ENCODE peak calls at places on chromosomes 6 and 20, in eight cellular contexts. O is SK-N-SH, R is endothelial cell of umbilical vein, I is HCT116, T is K562, L is esophagus muscularis mucosa, U is transverse colon, F is breast epithelium. M is an unnamed sample.

GRCh38 chr6:133916650-133917151 is 27.8 kb downstream of the TCF21 start:
- DNase-seq in I (peak; percentile 85), F (peak; percentile 62), T (peak; percentile 68), L (peak; percentile 97), U (peak; percentile 90), R (peak; percentile 83), O (peak; percentile 60), M (peak; percentile 40)

GRCh38 chr20:50663095-50663821 is 28.1 kb downstream of the RIPOR3 start:
- DNase-seq in L (no peak), O (peak; percentile 56), R (no peak), I (peak; percentile 36), T (no peak), U (no peak), F (peak; percentile 75), M (no peak)

GRCh38 chr6:91565207-91565606 is 978.3 kb upstream of the MAP3K7 start:
- DNase-seq in R (no peak), I (no peak), T (no peak), F (no peak), O (no peak), L (no peak), U (no peak), M (no peak)

GRCh38 chr6:35415065-35415880 is 36.9 kb upstream of the FANCE start:
- DNase-seq in U (peak; percentile 72), F (peak; percentile 69), L (no peak), R (peak; percentile 44), I (no peak), T (peak; percentile 69), O (peak; percentile 63), M (no peak)

GRCh38 chr6:1255646-1256365 is 56.1 kb upstream of the FOXQ1 start:
- DNase-seq in L (no peak), F (no peak), T (no peak), U (no peak), R (no peak), O (no peak), I (no peak), M (no peak)

GRCh38 chr6:4950849-4951533 is 52.8 kb downstream of the RPP40 start:
- DNase-seq in U (no peak), F (no peak), T (no peak), O (peak; percentile 53), R (no peak), I (no peak), L (no peak), M (no peak)

GRCh38 chr20:2816583-2817340 is 598 bp downstream of the TMEM239 start:
- DNase-seq in I (no peak), L (no peak), U (no peak), F (no peak), T (no peak), O (peak; percentile 14), R (no peak), M (no peak)

GRCh38 chr6:168302534-168302933 is 17.0 kb downstream of the DACT2 start:
- DNase-seq in O (no peak), L (no peak), I (no peak), R (no peak), U (peak; percentile 32), T (peak; percentile 24), F (no peak), M (no peak)

GRCh38 chr6:56649053-56649769 is 6.5 kb upstream of the DST start:
- DNase-seq in L (no peak), R (peak; percentile 36), F (no peak), U (no peak), T (no peak), O (no peak), I (no peak), M (no peak)

GRCh38 chr6:42021847-42022754 is 28.2 kb upstream of the TAF8 start:
- DNase-seq in R (no peak), L (no peak), I (no peak), O (no peak), T (no peak), U (no peak), F (no peak), M (no peak)

GRCh38 chr6:136728976-136729515 is 63.2 kb downstream of the MAP3K5 start:
- DNase-seq in L (no peak), I (no peak), O (no peak), U (no peak), R (no peak), T (no peak), F (no peak), M (no peak)

GRCh38 chr6:101069191-101069795 is 188.2 kb upstream of the ASCC3 start:
- DNase-seq in F (no peak), T (no peak), O (no peak), R (no peak), L (no peak), U (no peak), I (no peak), M (no peak)

GRCh38 chr20:60152792-60153191 is 194.6 kb downstream of the CDH26 start:
- DNase-seq in F (no peak), L (no peak), O (no peak), R (no peak), T (no peak), I (no peak), U (no peak), M (no peak)

GRCh38 chr6:34155471-34156300 is 9.8 kb upstream of the GRM4 start:
- DNase-seq in O (peak; percentile 17), F (no peak), R (no peak), L (no peak), I (no peak), T (no peak), U (no peak), M (no peak)

GRCh38 chr6:5942591-5942990 is 64.1 kb downstream of the NRN1 start:
- DNase-seq in R (no peak), F (no peak), L (no peak), I (no peak), T (no peak), O (no peak), U (no peak), M (no peak)

GRCh38 chr20:17648306-17648646 is 33.8 kb downstream of the RRBP1 start:
- DNase-seq in L (no peak), U (no peak), R (no peak), O (no peak), F (no peak), I (no peak), T (no peak), M (peak; percentile 77)

GRCh38 chr20:53556267-53556897 is 37.3 kb downstream of the ZNF217 start:
- DNase-seq in L (no peak), F (no peak), T (no peak), U (no peak), R (no peak), O (no peak), I (no peak), M (no peak)

GRCh38 chr6:110878751-110879539 is 4.4 kb downstream of the AMD1 start:
- DNase-seq in L (no peak), F (no peak), T (peak; percentile 33), I (no peak), R (peak; percentile 21), O (peak; percentile 60), U (peak; percentile 23), M (peak; percentile 31)

DNA sequence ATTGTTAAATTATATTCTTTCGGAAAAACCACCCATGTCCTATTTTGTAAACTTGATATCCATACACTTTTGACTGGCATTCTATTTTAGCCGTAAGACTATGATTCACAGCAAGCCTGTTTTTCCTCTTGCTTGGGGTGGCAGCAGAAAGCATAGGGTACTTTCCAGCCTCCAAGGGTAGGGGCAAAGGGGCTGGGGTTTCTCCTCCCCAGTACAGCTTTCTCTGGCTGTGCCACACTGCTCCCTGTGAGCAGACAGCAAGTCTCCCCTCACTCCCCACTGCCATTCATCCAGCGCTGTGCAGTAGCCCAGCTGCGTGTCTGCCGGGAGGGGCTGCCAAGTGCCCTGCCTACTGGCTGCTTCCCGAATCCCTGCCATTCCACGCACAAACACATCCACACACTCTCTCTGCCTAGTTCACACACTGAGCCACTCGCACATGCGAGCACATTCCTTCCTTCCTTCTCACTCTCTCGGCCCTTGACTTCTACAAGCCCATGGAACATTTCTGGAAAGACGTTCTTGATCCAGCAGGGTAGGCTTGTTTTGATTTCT is 2.1 kb upstream of the ESR1 start:
- DNase-seq in O (peak; percentile 14), T (no peak), F (no peak), L (no peak), I (no peak), R (no peak), U (no peak), M (no peak)
- TF ChIP-seq POLR2AphosphoS5 in O (no peak), T (no peak), F (no peak), L (no peak), I (no peak), R (no peak), U (no peak), M (no peak)

DNA sequence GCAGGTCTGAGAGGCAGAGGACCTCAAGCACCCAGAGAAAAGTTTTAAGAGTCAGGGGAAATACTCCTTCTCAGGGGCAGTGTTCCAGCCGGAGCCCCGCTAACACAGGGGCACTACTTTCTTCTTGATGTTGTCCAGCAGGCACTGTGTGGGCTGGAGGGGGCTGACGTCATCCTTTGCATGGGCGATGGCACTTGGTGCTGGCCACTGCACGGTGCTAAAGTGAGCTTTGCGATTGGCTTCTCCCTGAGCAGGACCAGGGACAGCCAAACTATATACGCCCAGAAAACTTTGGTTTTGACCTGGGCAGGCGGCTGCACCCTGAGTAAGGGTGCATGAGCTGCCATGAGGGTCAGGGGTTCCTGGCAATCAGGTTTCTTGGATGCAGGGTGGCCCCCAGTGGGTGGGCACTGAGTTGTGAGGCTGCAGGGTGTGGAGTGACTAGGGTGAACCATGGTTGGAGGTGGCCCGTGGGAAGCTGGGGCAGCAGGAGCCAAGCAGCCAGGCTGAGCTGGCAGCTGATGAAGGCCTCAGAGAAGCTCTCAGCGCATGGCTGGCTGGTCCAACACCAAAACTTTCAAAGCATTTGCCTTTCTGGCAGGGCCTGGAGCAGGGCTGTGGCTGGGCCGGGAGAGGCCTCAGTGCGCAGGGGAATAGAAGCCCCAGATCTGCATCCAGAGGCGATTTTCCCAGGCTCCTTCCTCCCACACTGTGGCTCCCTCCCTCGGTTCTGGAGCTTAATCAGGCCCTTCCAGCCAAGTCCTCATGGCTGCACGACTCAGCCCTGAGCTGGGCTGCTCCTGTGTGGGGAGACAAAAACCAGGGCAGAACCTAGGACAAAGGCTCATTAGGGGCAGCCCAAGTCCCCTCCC is 18.3 kb downstream of the MRPS18A start:
- DNase-seq in L (no peak), F (peak; percentile 37), O (peak; percentile 46), U (no peak), R (no peak), T (no peak), I (no peak), M (no peak)
- H3K4me3 ChIP-seq in L (no peak overlapping the region), F (no peak overlapping the region), O (no peak overlapping the region), U (no peak overlapping the region), R (no peak overlapping the region), T (no peak overlapping the region), I (no peak overlapping the region), M (no peak overlapping the region)

DNA sequence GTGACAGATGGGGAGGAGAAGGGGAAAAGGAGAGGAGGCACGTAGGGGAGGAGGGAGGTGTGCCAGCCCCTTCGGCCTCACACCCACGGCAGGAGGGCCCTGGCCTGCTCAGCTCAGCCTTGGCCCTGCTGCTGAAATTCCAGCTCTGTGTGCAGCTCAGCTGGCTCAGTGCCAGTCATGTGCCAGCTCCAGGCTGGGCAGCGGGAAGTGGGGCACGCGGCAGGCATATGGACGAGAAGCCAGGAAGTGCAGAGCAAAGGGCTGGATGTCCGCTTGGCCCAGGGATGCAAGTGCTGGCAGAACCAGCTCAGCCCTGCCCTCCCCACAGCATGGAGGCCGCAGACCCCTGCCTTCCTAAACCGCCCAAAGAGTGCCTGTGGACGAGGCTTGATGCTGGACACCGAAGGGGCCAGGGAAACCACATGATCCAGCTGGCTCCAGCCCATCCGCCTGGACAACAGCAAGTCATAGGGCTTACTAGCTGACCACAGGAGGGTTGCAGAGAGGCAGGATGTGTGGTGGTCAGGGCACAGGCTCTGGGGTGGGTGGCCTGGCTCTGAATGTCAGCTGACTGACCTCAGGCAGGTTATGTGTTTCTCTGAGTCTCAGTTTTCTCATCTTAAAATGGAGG is 60.1 kb downstream of the NOL4L start:
- DNase-seq in T (no peak), R (peak; percentile 56), U (peak; percentile 48), L (no peak), I (no peak), O (peak; percentile 73), F (peak; percentile 61), M (no peak)
- TF ChIP-seq POLR2AphosphoS5 in T (no peak), R (no peak), U (no peak), L (no peak), I (no peak), O (no peak), F (peak; percentile 21), M (no peak)

GRCh38 chr20:43655937-43656336 is 11.0 kb upstream of the MYBL2 start:
- DNase-seq in I (no peak), O (no peak), F (no peak), U (no peak), R (no peak), L (no peak), T (no peak), M (no peak)
- H3K4me3 ChIP-seq in I (no peak overlapping the region), O (no peak overlapping the region), F (no peak overlapping the region), U (no peak overlapping the region), R (no peak overlapping the region), L (no peak overlapping the region), T (no peak overlapping the region), M (no peak overlapping the region)

M was measured in HL-60.